ENCODE peak calls at places on chromosomes 4 and X, in four cellular contexts. R is GM23248, C is stomach, Q is tibial nerve. J is an unnamed sample.
A peak's percentile ranks its signal among the peaks of the same experiment; 100 is the strongest.

GRCh38 chrX:130179579-130180215 is 7.9 kb downstream of the RAB33A start:
- DNase-seq in R (peak; percentile 25), Q (no peak), C (no peak), J (no peak)

GRCh38 chr4:108529102-108529501 is 91.3 kb upstream of the RPL34 start:
- DNase-seq in Q (no peak), C (no peak), R (no peak), J (no peak)

GRCh38 chr4:165326831-165327210 is 648 bp upstream of the MSMO1 start:
- DNase-seq in C (no peak), Q (no peak), R (peak; percentile 55), J (peak; percentile 32)

GRCh38 chr4:140250989-140251552 is 97.1 kb upstream of the MAML3 start:
- DNase-seq in C (no peak), R (peak; percentile 37), Q (no peak), J (no peak)

GRCh38 chrX:50081282-50081955 is 119.4 kb downstream of the AKAP4 start:
- DNase-seq in C (peak; percentile 54), Q (no peak), R (peak; percentile 10), J (peak; percentile 66)

GRCh38 chr4:87566276-87566675 is 37.1 kb upstream of the SPARCL1 start:
- DNase-seq in R (no peak), Q (no peak), C (no peak), J (no peak)

GRCh38 chr4:8317474-8317873 is 47.9 kb downstream of the HTRA3 start:
- DNase-seq in R (no peak), Q (no peak), C (no peak), J (no peak)

GRCh38 chr4:138062929-138063328 is 179.2 kb downstream of the SLC7A11 start:
- DNase-seq in Q (no peak), C (no peak), R (peak; percentile 67), J (no peak)

GRCh38 chr4:157804986-157805385 is 367.8 kb downstream of the GASK1B start:
- DNase-seq in C (no peak), R (peak; percentile 5), Q (no peak), J (no peak)

GRCh38 chrX:80335062-80335830 is 85.0 kb upstream of the TENT5D start:
- DNase-seq in R (peak; percentile 21), Q (peak; percentile 38), C (peak; percentile 65), J (peak; percentile 67)

GRCh38 chr4:24912252-24913098 is at the start of gene CCDC149:
- DNase-seq in Q (peak; percentile 17), R (peak; percentile 89), C (peak; percentile 89), J (peak; percentile 70)

GRCh38 chr4:27059446-27059845 is 198.8 kb downstream of the STIM2 start:
- DNase-seq in Q (no peak), C (no peak), R (peak; percentile 12), J (no peak)
- H3K4me3 ChIP-seq in Q (no peak overlapping the region), C (no peak overlapping the region), R (no peak overlapping the region), J (no peak overlapping the region)

GRCh38 chr4:6277139-6277802 is 7.6 kb downstream of the WFS1 start:
- DNase-seq in Q (no peak), C (no peak), R (no peak), J (no peak)
- H3K4me1 ChIP-seq in Q (peaks cover 50% of the 10 kb centered on the region), C (peaks cover 81% of the 10 kb centered on the region), R (peaks cover 14% of the 10 kb centered on the region), J (peaks cover 5% of the 10 kb centered on the region)

DNA sequence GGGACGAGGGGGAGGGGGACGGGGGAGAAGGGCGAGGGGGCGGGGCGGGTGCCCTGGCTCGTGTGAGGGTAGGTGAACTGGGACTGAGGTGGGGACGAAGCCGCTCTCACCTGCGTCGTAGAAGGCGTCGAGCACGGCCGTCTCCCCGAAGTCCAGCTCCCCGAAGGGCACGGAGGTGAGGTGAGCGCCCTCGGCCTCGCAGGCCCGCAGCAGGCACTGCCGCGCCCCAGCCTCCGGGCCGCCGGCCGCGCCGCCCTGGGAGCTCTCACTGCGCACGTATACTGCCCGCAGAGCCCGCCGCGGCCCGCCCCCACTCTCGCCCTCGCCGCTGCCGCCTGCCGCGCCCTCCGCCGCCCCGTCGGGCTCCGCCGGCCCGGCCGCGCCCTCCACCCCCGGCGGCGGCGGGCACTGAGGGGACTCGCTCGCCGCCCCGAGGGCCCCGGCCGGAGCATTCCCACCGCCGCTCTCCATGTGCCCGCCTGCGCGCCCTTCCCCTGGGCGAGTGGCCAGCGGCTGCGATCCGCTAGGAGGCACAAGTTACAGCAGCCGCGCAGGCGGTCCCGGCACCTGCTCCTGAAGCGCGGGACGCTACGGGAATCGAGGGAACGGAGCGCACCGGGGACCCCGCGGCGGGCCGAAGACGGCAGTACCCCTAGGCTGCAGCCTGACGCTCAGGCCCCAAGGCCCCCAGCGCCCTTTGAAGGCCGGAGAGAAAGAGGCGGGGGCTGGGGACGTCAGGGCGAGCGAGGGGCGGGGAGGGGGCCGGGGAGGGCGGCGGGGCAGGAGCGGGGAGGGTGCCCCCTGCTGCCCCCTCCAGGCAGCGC is at the start of gene MAP3K15:
- DNase-seq in C (peak; percentile 32), Q (no peak), R (peak; percentile 35), J (no peak)
- H3K4me3 ChIP-seq in C (peak within 1 kb of the TSS; percentile 53), Q (peak within 1 kb of the TSS; percentile 31), R (no peak within 1 kb of the TSS), J (peak within 1 kb of the TSS; percentile 39)

DNA sequence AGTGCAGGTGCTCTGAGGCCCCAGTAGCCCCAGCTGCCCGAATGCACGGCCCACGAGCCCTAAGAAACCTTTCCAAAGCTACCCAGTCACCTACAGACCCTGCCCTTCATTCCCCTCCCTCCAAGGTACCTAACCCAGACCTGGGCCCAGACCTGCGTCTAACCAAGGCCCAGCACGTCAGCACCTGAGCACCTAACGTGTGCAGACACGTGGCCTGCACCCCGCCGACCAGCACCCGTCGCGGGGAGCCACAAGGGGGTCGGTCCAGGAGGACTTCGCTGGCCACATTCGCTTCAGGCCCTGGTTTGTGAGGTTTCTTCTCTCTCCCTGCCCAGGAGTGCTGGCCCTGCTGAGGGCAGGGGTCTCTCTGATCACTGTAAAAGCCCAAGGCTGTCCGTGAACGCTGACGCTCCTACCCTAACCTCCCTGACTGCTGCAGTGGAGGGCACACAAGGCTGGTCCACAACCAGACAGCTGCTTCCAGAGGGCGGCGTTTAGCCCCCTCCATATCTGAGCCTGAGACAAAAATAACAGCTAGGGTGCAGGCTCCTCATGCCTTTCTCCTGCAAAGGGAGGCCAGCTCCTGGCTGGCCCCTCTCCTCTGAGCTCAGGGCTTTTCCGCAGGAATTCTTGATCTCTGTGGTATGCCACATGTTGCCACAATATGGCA is 31.8 kb downstream of the WDR1 start:
- DNase-seq in R (no peak), Q (no peak), C (no peak), J (no peak)
- H3K4me1 ChIP-seq in R (no peaks in the 10 kb centered on the region), Q (no peaks in the 10 kb centered on the region), C (no peaks in the 10 kb centered on the region), J (peaks cover 2% of the 10 kb centered on the region)

GRCh38 chr4:101201421-101201820 is 145.9 kb downstream of the PPP3CA start:
- DNase-seq in Q (no peak), R (no peak), C (no peak), J (no peak)
- H3K4me3 ChIP-seq in Q (no peak overlapping the region), R (no peak overlapping the region), C (no peak overlapping the region), J (no peak overlapping the region)

DNA sequence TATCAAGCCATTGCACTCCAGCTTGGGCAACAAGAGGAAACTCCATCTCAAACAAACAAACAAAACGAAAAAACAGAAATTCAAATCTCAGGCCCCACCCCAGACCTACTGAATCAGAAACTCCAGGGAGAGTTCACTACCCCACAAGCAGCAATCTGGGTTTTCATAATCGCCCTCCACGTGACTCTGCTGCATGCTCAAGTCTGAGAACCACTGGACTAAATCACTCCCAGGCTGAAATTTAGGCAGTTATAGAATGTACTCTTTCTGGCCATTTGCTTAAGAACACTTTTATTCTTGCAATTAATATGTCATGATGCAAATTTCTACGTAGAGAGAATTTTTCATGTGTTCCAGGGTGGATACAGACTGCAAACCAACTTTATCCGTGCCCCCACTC is 287.2 kb downstream of the USP46 start:
- DNase-seq in Q (no peak), R (no peak), C (no peak), J (no peak)
- H3K4me1 ChIP-seq in Q (no peaks in the 10 kb centered on the region), R (no peaks in the 10 kb centered on the region), C (no peaks in the 10 kb centered on the region), J (no peaks in the 10 kb centered on the region)

GRCh38 chr4:54098375-54098774 is 1.6 kb upstream of the GSX2 start:
- DNase-seq in Q (no peak), R (no peak), C (no peak), J (no peak)

GRCh38 chr4:54101190-54102041 is 1.5 kb downstream of the GSX2 start:
- DNase-seq in C (no peak), Q (no peak), R (no peak), J (no peak)

GRCh38 chr4:54099287-54099958 is 540 bp upstream of the GSX2 start:
- DNase-seq in R (no peak), Q (no peak), C (no peak), J (no peak)

GRCh38 chr4:54100607-54101189 is 735 bp downstream of the GSX2 start:
- DNase-seq in R (peak; percentile 64), C (no peak), Q (no peak), J (no peak)

GRCh38 chr4:54099959-54100606 is at the start of gene GSX2:
- DNase-seq in C (no peak), Q (no peak), R (peak; percentile 77), J (no peak)
- H3K4me3 ChIP-seq in C (peak within 1 kb of the TSS; percentile 47), Q (peak within 1 kb of the TSS; percentile 37), R (peak within 1 kb of the TSS; percentile 67), J (peak within 1 kb of the TSS; percentile 40)

J was measured in Peyer's patch.